ENCODE peak calls at places on chromosomes 6 and 20, in seven cellular contexts. T is C1 segment of cervical spinal cord; O is ACHN; I is Right ventricle myocardium superior; Z is T-cell; D is activated effector memory CD4-positive, alpha-beta T cell treated with Interleukin-2 at 50 U/mL for 16 hours; B is stimulated activated naive CD8-positive, alpha-beta T cell treated with anti-CD3 and anti-CD28 coated beads, Interleukin-15, Interleukin-2, amounts not matched to agents 100 U/mL and 50 U/mL, for 24 hours. N is an unnamed sample.

GRCh38 chr20:11698124-11698523 is 219.6 kb upstream of the BTBD3 start:
- DNase-seq in T (no peak), O (no peak), B (no peak), Z (no peak), D (no peak), I (no peak), N (no peak)

GRCh38 chr6:168721571-168721970 is 280.6 kb downstream of the SMOC2 start:
- DNase-seq in I (no peak), O (no peak), D (no peak), Z (no peak), T (no peak), B (no peak), N (no peak)

GRCh38 chr6:39218868-39219567 is 10.3 kb downstream of the KCNK5 start:
- DNase-seq in Z (no peak), B (no peak), O (no peak), T (no peak), I (no peak), D (no peak), N (no peak)

GRCh38 chr6:49553353-49553752 is 2.9 kb downstream of the C6orf141 start:
- DNase-seq in B (no peak), I (no peak), T (no peak), D (no peak), O (no peak), Z (no peak), N (no peak)

GRCh38 chr20:22805219-22805618 is 220.8 kb upstream of the FOXA2 start:
- DNase-seq in O (peak), Z (no peak), I (peak), T (no peak), B (no peak), D (no peak), N (no peak)

GRCh38 chr20:50240092-50240491 is 49.5 kb downstream of the CEBPB start:
- DNase-seq in Z (no peak), O (no peak), I (no peak), D (no peak), B (no peak), T (no peak), N (no peak)

GRCh38 chr6:157644043-157644810 is 178.8 kb upstream of the SNX9 start:
- DNase-seq in O (no peak), T (no peak), B (peak), Z (no peak), I (no peak), D (no peak), N (no peak)

GRCh38 chr6:157392927-157393666 is 12.1 kb downstream of the ZDHHC14 start:
- DNase-seq in T (no peak), Z (no peak), O (no peak), B (no peak), D (no peak), I (no peak), N (no peak)

GRCh38 chr6:66128238-66128637 is 421.2 kb upstream of the EYS start:
- DNase-seq in B (no peak), I (no peak), T (no peak), O (no peak), D (no peak), Z (no peak), N (no peak)

GRCh38 chr20:47730744-47731143 is 54.5 kb downstream of the SULF2 start:
- DNase-seq in O (no peak), D (no peak), Z (no peak), I (no peak), T (no peak), B (no peak), N (no peak)

GRCh38 chr6:105900120-105900937 is 185.8 kb upstream of the PRDM1 start:
- DNase-seq in T (no peak), Z (no peak), I (no peak), B (no peak), D (no peak), O (no peak), N (no peak)

GRCh38 chr6:10177703-10178102 is 237.2 kb downstream of the TFAP2A start:
- DNase-seq in Z (no peak), I (no peak), B (no peak), T (no peak), D (no peak), O (peak), N (no peak)